ENCODE peak calls at places on chromosomes 1 and 21, in five cellular contexts. G, P, Y, C and T are unnamed samples.

GRCh38 chr1:145758575-145758974 is 39.3 kb downstream of the CD160 start:
- DNase-seq in G (no peak), P (no peak), Y (no peak), C (no peak), T (no peak)

GRCh38 chr1:208895820-208896219 is 651.6 kb upstream of the PLXNA2 start:
- DNase-seq in G (no peak), P (no peak), Y (no peak), C (no peak), T (no peak)

GRCh38 chr1:59985901-59986735 is 59.5 kb upstream of the CYP2J2 start:
- DNase-seq in G (no peak), P (no peak), Y (no peak), C (no peak), T (peak; percentile 54)

GRCh38 chr21:45076245-45076661 is 1.9 kb downstream of the ADARB1 start:
- DNase-seq in G (no peak), P (no peak), Y (no peak), C (no peak), T (no peak)

GRCh38 chr1:1402081-1402900 is 3.2 kb upstream of the CCNL2 start:
- DNase-seq in G (peak; percentile 42), P (peak; percentile 75), Y (no peak), C (peak; percentile 82), T (peak; percentile 70)

GRCh38 chr1:20370628-20371200 is 80.0 kb downstream of the VWA5B1 start:
- DNase-seq in G (no peak), P (no peak), Y (no peak), C (no peak), T (no peak)

GRCh38 chr1:53553734-53554509 is 94.7 kb downstream of the DMRTB1 start:
- DNase-seq in G (no peak), P (no peak), Y (no peak), C (no peak), T (no peak)

GRCh38 chr1:198491028-198491427 is 49.5 kb downstream of the ATP6V1G3 start:
- DNase-seq in G (no peak), P (peak; percentile 9), Y (no peak), C (no peak), T (no peak)